ENCODE peak calls at places on chromosome 5, in nine cellular contexts. L is A549, B is vagina, D is HepG2, W is uterus, S is GM12891, M is right lobe of liver, Q is IMR-90, P is heart left ventricle. H is an unnamed sample.

GRCh38 chr5:78540335-78541057 is 108.1 kb downstream of the LHFPL2 start:
- DNase-seq in Q (no peak), D (no peak), W (no peak), M (no peak), S (no peak), L (no peak), B (no peak), P (no peak), H (no peak)

GRCh38 chr5:89086687-89087086 is 203.7 kb upstream of the MEF2C start:
- DNase-seq in P (no peak), D (no peak), M (no peak), B (no peak), Q (no peak), S (no peak), L (no peak), W (no peak), H (no peak)

GRCh38 chr5:158899792-158900191 is 199.9 kb downstream of the EBF1 start:
- DNase-seq in D (no peak), W (peak), L (no peak), M (no peak), B (no peak), S (no peak), Q (no peak), P (peak), H (no peak)

GRCh38 chr5:113514263-113514590 is 733 bp downstream of the YTHDC2 start:
- DNase-seq in P (no peak), M (no peak), W (no peak), Q (no peak), S (no peak), L (no peak), B (no peak), D (peak), H (no peak)

GRCh38 chr5:9176641-9177040 is 369.2 kb downstream of the SEMA5A start:
- DNase-seq in B (no peak), S (no peak), Q (no peak), L (no peak), D (no peak), P (no peak), M (no peak), W (no peak), H (no peak)

GRCh38 chr5:143261748-143262392 is 141.6 kb downstream of the NR3C1 start:
- DNase-seq in L (no peak), W (no peak), D (no peak), P (no peak), M (no peak), Q (peak), B (no peak), S (no peak), H (no peak)

GRCh38 chr5:43804041-43804440 is 201.1 kb downstream of the NNT start:
- DNase-seq in W (no peak), Q (no peak), P (no peak), B (no peak), S (no peak), D (no peak), M (no peak), L (no peak), H (no peak)

GRCh38 chr5:110258460-110258859 is 468.0 kb downstream of the TMEM232 start:
- DNase-seq in S (no peak), M (no peak), W (no peak), D (no peak), L (no peak), P (no peak), B (no peak), Q (no peak), H (no peak)

GRCh38 chr5:151812757-151813309 is 41.1 kb downstream of the G3BP1 start:
- DNase-seq in S (no peak), L (no peak), P (no peak), D (no peak), B (no peak), Q (peak), W (no peak), M (no peak), H (no peak)

GRCh38 chr5:61052870-61053269 is 107.9 kb downstream of the NDUFAF2 start:
- DNase-seq in L (peak), S (no peak), W (no peak), B (no peak), D (peak), P (no peak), Q (peak), M (no peak), H (peak)

GRCh38 chr5:27217160-27217956 is 179.0 kb upstream of the CDH9 start:
- DNase-seq in S (no peak), W (no peak), M (no peak), Q (no peak), L (peak), B (no peak), P (no peak), D (no peak), H (peak)

GRCh38 chr5:103258957-103259704 is 568 bp downstream of the MACIR start:
- DNase-seq in P (peak), Q (peak), S (peak), D (peak), B (no peak), W (peak), L (peak), M (peak), H (peak)

GRCh38 chr5:5348576-5348975 is 73.9 kb upstream of the ICE1 start:
- DNase-seq in P (no peak), B (no peak), Q (no peak), D (no peak), L (no peak), M (no peak), W (no peak), S (no peak), H (no peak)

GRCh38 chr5:161400583-161400982 is 145.9 kb downstream of the GABRB2 start:
- DNase-seq in M (no peak), S (no peak), L (no peak), B (no peak), P (no peak), Q (no peak), D (no peak), W (no peak), H (no peak)

GRCh38 chr5:34001231-34001935 is 6.5 kb downstream of the AMACR start:
- DNase-seq in S (no peak), P (no peak), D (peak), W (no peak), L (peak), B (no peak), M (peak), Q (peak), H (no peak)

GRCh38 chr5:132788990-132789886 is 12.2 kb upstream of the SEPTIN8 start:
- DNase-seq in M (no peak), L (no peak), B (no peak), D (no peak), W (no peak), P (no peak), Q (no peak), S (no peak), H (no peak)

GRCh38 chr5:94268226-94268625 is 350.2 kb downstream of the KIAA0825 start:
- DNase-seq in B (no peak), D (no peak), L (no peak), Q (no peak), W (no peak), P (no peak), M (no peak), S (no peak), H (no peak)

GRCh38 chr5:134609232-134609851 is 23.3 kb downstream of the SAR1B start:
- DNase-seq in P (no peak), W (no peak), L (no peak), Q (no peak), S (no peak), M (no peak), B (no peak), D (no peak), H (no peak)

GRCh38 chr5:69331528-69332445 is 814 bp downstream of the CCDC125 start:
- DNase-seq in P (no peak), B (no peak), D (peak), S (no peak), W (no peak), Q (no peak), M (peak), L (no peak), H (no peak)
- TF ChIP-seq POLR2A in P (no peak), B (no peak), D (peak), S (no peak), W (no peak), Q (no peak), M (peak), L (no peak), H (no peak)

GRCh38 chr5:175477440-175477839 is 920 bp upstream of the SFXN1 start:
- DNase-seq in M (no peak), W (no peak), L (no peak), B (no peak), S (no peak), D (no peak), Q (no peak), P (no peak), H (no peak)
- TF ChIP-seq POLR2A in M (no peak), W (no peak), L (no peak), B (no peak), S (no peak), D (no peak), Q (no peak), P (no peak), H (no peak)

DNA sequence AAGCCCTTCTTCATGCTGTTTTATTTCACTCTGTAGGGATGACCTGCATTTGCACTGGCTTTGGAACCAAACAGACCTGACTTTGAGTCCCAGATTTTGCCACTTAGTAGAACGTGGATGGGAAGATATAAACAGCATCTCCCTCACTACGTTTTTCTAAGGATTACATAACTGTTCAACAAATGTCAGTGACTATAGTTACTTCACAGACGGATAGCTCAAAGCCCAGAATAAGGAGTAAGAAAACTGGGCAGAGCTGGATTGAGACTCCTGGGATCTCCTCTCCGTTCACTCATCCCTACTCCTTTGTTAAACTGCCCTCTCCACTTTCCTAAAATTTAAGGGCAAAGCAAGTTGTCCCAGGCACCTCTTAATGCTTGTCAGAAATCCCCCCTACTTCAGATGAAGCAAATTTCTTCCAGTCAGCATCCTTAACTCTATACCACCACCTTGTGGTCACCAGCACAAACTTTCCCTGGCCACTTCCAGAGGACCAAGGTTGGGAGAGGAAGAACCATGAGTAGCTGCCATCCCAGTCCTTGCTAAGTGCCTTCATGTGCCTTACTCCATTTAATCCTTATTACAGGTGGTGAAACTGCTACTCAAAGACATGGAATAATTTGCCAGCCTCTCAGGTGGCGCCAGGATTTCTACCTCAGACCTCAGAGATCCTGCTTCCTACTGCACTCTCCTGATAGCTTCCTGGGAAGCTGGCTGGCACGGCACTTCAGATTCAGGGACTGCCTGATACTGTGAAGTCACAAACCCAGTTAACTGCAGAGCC is 38.4 kb downstream of the EGR1 start:
- DNase-seq in W (no peak), M (no peak), D (peak), P (no peak), L (peak), Q (peak), B (no peak), S (no peak), H (peak)
- TF ChIP-seq POLR2A in W (no peak), M (no peak), D (no peak), P (no peak), L (no peak), Q (no peak), B (no peak), S (no peak), H (no peak)

DNA sequence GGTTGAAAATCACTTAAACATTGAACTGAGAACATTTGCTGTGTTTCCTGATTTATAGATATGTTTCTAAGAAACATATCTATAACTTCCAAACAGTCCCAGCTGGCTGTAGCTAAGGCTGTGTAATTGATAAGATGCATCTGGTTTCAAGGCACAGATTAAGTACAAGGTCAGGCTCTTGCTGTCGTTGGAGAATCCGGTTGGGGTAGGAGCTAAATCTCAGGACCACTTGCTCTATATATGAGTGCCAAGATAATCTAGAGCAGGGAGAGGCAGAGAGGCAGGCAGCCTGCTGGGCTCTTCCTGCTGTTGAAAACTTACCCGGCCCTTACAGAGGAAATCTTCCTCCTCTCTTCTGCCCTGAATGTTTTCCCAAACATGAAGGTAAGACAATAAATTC is at the start of gene C7:
- DNase-seq in W (peak), M (no peak), B (no peak), D (peak), L (no peak), S (no peak), Q (peak), P (no peak), H (no peak)
- TF ChIP-seq POLR2A in W (no peak), M (peak), B (no peak), D (no peak), L (no peak), S (no peak), Q (no peak), P (no peak), H (no peak)

GRCh38 chr5:71996789-71997188 is 110.5 kb upstream of the MAP1B start:
- DNase-seq in B (no peak), M (no peak), P (no peak), S (no peak), W (no peak), L (no peak), D (no peak), Q (no peak), H (no peak)
- TF ChIP-seq POLR2A in B (no peak), M (no peak), P (no peak), S (no peak), W (no peak), L (no peak), D (no peak), Q (no peak), H (no peak)

H was measured in H54.